ENCODE peak calls at places on chromosomes 6 and 20, in nine cellular contexts. One of them, this sample, is unnamed. For H3K4me1, the result is how much of the 10 kb centered on the place peaks cover.

GRCh38 chr6:118724211-118724610 is 72.8 kb upstream of the CEP85L start:
- DNase-seq in heart right ventricle: no peak
- DNase-seq in mammary epithelial cell: no peak
- DNase-seq in sigmoid colon: no peak
- DNase-seq in CD8-positive, alpha-beta memory T cell: no peak
- DNase-seq in Peyer's patch: no peak
- DNase-seq in transverse colon: no peak
- DNase-seq in IMR-90: peak
- DNase-seq in psoas muscle: no peak
- DNase-seq in this sample: no peak

GRCh38 chr6:76633259-76633658 is 560.8 kb upstream of the IMPG1 start:
- DNase-seq in heart right ventricle: no peak
- DNase-seq in mammary epithelial cell: no peak
- DNase-seq in sigmoid colon: no peak
- DNase-seq in CD8-positive, alpha-beta memory T cell: no peak
- DNase-seq in Peyer's patch: no peak
- DNase-seq in transverse colon: no peak
- DNase-seq in IMR-90: no peak
- DNase-seq in psoas muscle: no peak
- DNase-seq in this sample: no peak

GRCh38 chr20:10672579-10673127 is 1.1 kb downstream of the JAG1 start:
- DNase-seq in heart right ventricle: peak
- DNase-seq in mammary epithelial cell: peak
- DNase-seq in sigmoid colon: peak
- DNase-seq in CD8-positive, alpha-beta memory T cell: no peak
- DNase-seq in Peyer's patch: peak
- DNase-seq in transverse colon: peak
- DNase-seq in IMR-90: peak
- DNase-seq in psoas muscle: peak
- DNase-seq in this sample: no peak

GRCh38 chr6:49336514-49337131 is 126.4 kb downstream of the MMUT start:
- DNase-seq in heart right ventricle: no peak
- DNase-seq in mammary epithelial cell: peak
- DNase-seq in sigmoid colon: no peak
- DNase-seq in CD8-positive, alpha-beta memory T cell: no peak
- DNase-seq in Peyer's patch: no peak
- DNase-seq in transverse colon: peak
- DNase-seq in IMR-90: peak
- DNase-seq in psoas muscle: no peak
- DNase-seq in this sample: no peak

GRCh38 chr6:16540804-16541752 is 220.2 kb downstream of the ATXN1 start:
- DNase-seq in heart right ventricle: peak
- DNase-seq in mammary epithelial cell: no peak
- DNase-seq in sigmoid colon: peak
- DNase-seq in CD8-positive, alpha-beta memory T cell: no peak
- DNase-seq in Peyer's patch: no peak
- DNase-seq in transverse colon: peak
- DNase-seq in IMR-90: no peak
- DNase-seq in psoas muscle: peak
- DNase-seq in this sample: no peak

GRCh38 chr6:158642805-158643489 is 1.6 kb downstream of the DYNLT1 start:
- DNase-seq in heart right ventricle: no peak
- DNase-seq in mammary epithelial cell: peak
- DNase-seq in sigmoid colon: peak
- DNase-seq in CD8-positive, alpha-beta memory T cell: no peak
- DNase-seq in Peyer's patch: peak
- DNase-seq in transverse colon: no peak
- DNase-seq in IMR-90: peak
- DNase-seq in psoas muscle: no peak
- DNase-seq in this sample: no peak

GRCh38 chr6:35797837-35798526 is 859 bp upstream of the CLPS start:
- DNase-seq in heart right ventricle: no peak
- DNase-seq in mammary epithelial cell: no peak
- DNase-seq in sigmoid colon: no peak
- DNase-seq in CD8-positive, alpha-beta memory T cell: no peak
- DNase-seq in Peyer's patch: no peak
- DNase-seq in transverse colon: no peak
- DNase-seq in IMR-90: no peak
- DNase-seq in psoas muscle: no peak
- DNase-seq in this sample: no peak

GRCh38 chr6:3373597-3374203 is 83.2 kb downstream of the SLC22A23 start:
- DNase-seq in heart right ventricle: no peak
- DNase-seq in mammary epithelial cell: no peak
- DNase-seq in sigmoid colon: peak
- DNase-seq in CD8-positive, alpha-beta memory T cell: no peak
- DNase-seq in Peyer's patch: no peak
- DNase-seq in transverse colon: no peak
- DNase-seq in IMR-90: no peak
- DNase-seq in psoas muscle: no peak
- DNase-seq in this sample: no peak

GRCh38 chr20:1328680-1329330 is at the start of gene SDCBP2:
- DNase-seq in heart right ventricle: no peak
- DNase-seq in mammary epithelial cell: peak
- DNase-seq in sigmoid colon: peak
- DNase-seq in CD8-positive, alpha-beta memory T cell: no peak
- DNase-seq in Peyer's patch: peak
- DNase-seq in transverse colon: peak
- DNase-seq in IMR-90: no peak
- DNase-seq in psoas muscle: no peak
- DNase-seq in this sample: no peak

GRCh38 chr6:170371091-170371490 is 64.5 kb downstream of the FAM120B start:
- DNase-seq in heart right ventricle: no peak
- DNase-seq in mammary epithelial cell: no peak
- DNase-seq in sigmoid colon: no peak
- DNase-seq in CD8-positive, alpha-beta memory T cell: no peak
- DNase-seq in Peyer's patch: no peak
- DNase-seq in transverse colon: no peak
- DNase-seq in IMR-90: peak
- DNase-seq in psoas muscle: no peak
- DNase-seq in this sample: no peak

GRCh38 chr20:32437391-32438074 is 79.4 kb downstream of the ASXL1 start:
- DNase-seq in heart right ventricle: no peak
- DNase-seq in mammary epithelial cell: no peak
- DNase-seq in sigmoid colon: no peak
- DNase-seq in CD8-positive, alpha-beta memory T cell: no peak
- DNase-seq in Peyer's patch: no peak
- DNase-seq in transverse colon: no peak
- DNase-seq in IMR-90: no peak
- DNase-seq in psoas muscle: no peak
- DNase-seq in this sample: no peak

GRCh38 chr20:2149507-2149906 is 47.9 kb downstream of the STK35 start:
- DNase-seq in heart right ventricle: no peak
- DNase-seq in mammary epithelial cell: no peak
- DNase-seq in sigmoid colon: no peak
- DNase-seq in CD8-positive, alpha-beta memory T cell: no peak
- DNase-seq in Peyer's patch: no peak
- DNase-seq in transverse colon: no peak
- DNase-seq in IMR-90: peak
- DNase-seq in psoas muscle: no peak
- DNase-seq in this sample: no peak

GRCh38 chr6:4668271-4669179 is 107.7 kb upstream of the CDYL start:
- DNase-seq in heart right ventricle: no peak
- DNase-seq in mammary epithelial cell: peak
- DNase-seq in sigmoid colon: no peak
- DNase-seq in CD8-positive, alpha-beta memory T cell: no peak
- DNase-seq in Peyer's patch: no peak
- DNase-seq in transverse colon: no peak
- DNase-seq in IMR-90: peak
- DNase-seq in psoas muscle: no peak
- DNase-seq in this sample: no peak

GRCh38 chr6:87742106-87742505 is 40.1 kb upstream of the AKIRIN2 start:
- DNase-seq in heart right ventricle: no peak
- DNase-seq in mammary epithelial cell: no peak
- DNase-seq in sigmoid colon: no peak
- DNase-seq in CD8-positive, alpha-beta memory T cell: peak
- DNase-seq in Peyer's patch: peak
- DNase-seq in transverse colon: peak
- DNase-seq in IMR-90: no peak
- DNase-seq in psoas muscle: no peak
- DNase-seq in this sample: no peak

GRCh38 chr6:6798430-6798829 is 209.9 kb downstream of the LY86 start:
- DNase-seq in heart right ventricle: no peak
- DNase-seq in mammary epithelial cell: no peak
- DNase-seq in sigmoid colon: no peak
- DNase-seq in CD8-positive, alpha-beta memory T cell: no peak
- DNase-seq in Peyer's patch: no peak
- DNase-seq in transverse colon: no peak
- DNase-seq in IMR-90: no peak
- DNase-seq in psoas muscle: no peak
- DNase-seq in this sample: no peak

GRCh38 chr6:41846666-41847237 is 48.4 kb downstream of the USP49 start:
- DNase-seq in heart right ventricle: no peak
- DNase-seq in mammary epithelial cell: peak
- DNase-seq in sigmoid colon: peak
- DNase-seq in CD8-positive, alpha-beta memory T cell: peak
- DNase-seq in Peyer's patch: peak
- DNase-seq in transverse colon: peak
- DNase-seq in IMR-90: peak
- DNase-seq in psoas muscle: no peak
- DNase-seq in this sample: no peak

GRCh38 chr6:123550052-123550617 is 86.6 kb downstream of the TRDN start:
- DNase-seq in heart right ventricle: no peak
- DNase-seq in mammary epithelial cell: no peak
- DNase-seq in sigmoid colon: no peak
- DNase-seq in CD8-positive, alpha-beta memory T cell: no peak
- DNase-seq in Peyer's patch: no peak
- DNase-seq in transverse colon: no peak
- DNase-seq in IMR-90: no peak
- DNase-seq in psoas muscle: no peak
- DNase-seq in this sample: no peak

GRCh38 chr20:52684176-52684575 is 288.0 kb upstream of the TSHZ2 start:
- DNase-seq in heart right ventricle: no peak
- DNase-seq in mammary epithelial cell: no peak
- DNase-seq in sigmoid colon: no peak
- DNase-seq in CD8-positive, alpha-beta memory T cell: no peak
- DNase-seq in Peyer's patch: no peak
- DNase-seq in transverse colon: no peak
- DNase-seq in IMR-90: no peak
- DNase-seq in psoas muscle: no peak
- DNase-seq in this sample: no peak

GRCh38 chr6:100344761-100345160 is 120.0 kb downstream of the SIM1 start:
- DNase-seq in heart right ventricle: no peak
- DNase-seq in mammary epithelial cell: no peak
- DNase-seq in sigmoid colon: no peak
- DNase-seq in CD8-positive, alpha-beta memory T cell: no peak
- DNase-seq in Peyer's patch: no peak
- DNase-seq in transverse colon: no peak
- DNase-seq in IMR-90: peak
- DNase-seq in psoas muscle: no peak
- DNase-seq in this sample: no peak

GRCh38 chr6:100339574-100340255 is 125.0 kb downstream of the SIM1 start:
- DNase-seq in heart right ventricle: no peak
- DNase-seq in mammary epithelial cell: peak
- DNase-seq in sigmoid colon: no peak
- DNase-seq in CD8-positive, alpha-beta memory T cell: no peak
- DNase-seq in Peyer's patch: no peak
- DNase-seq in transverse colon: no peak
- DNase-seq in IMR-90: peak
- DNase-seq in psoas muscle: no peak
- DNase-seq in this sample: no peak

GRCh38 chr6:100343678-100344077 is 121.0 kb downstream of the SIM1 start:
- DNase-seq in heart right ventricle: no peak
- DNase-seq in mammary epithelial cell: no peak
- DNase-seq in sigmoid colon: no peak
- DNase-seq in CD8-positive, alpha-beta memory T cell: no peak
- DNase-seq in Peyer's patch: no peak
- DNase-seq in transverse colon: no peak
- DNase-seq in IMR-90: peak
- DNase-seq in psoas muscle: no peak
- DNase-seq in this sample: no peak

GRCh38 chr6:100344321-100344720 is 120.4 kb downstream of the SIM1 start:
- DNase-seq in heart right ventricle: no peak
- DNase-seq in mammary epithelial cell: no peak
- DNase-seq in sigmoid colon: no peak
- DNase-seq in CD8-positive, alpha-beta memory T cell: no peak
- DNase-seq in Peyer's patch: no peak
- DNase-seq in transverse colon: no peak
- DNase-seq in IMR-90: no peak
- DNase-seq in psoas muscle: no peak
- DNase-seq in this sample: no peak

GRCh38 chr6:100342830-100343229 is 121.9 kb downstream of the SIM1 start:
- DNase-seq in heart right ventricle: no peak
- DNase-seq in mammary epithelial cell: no peak
- DNase-seq in sigmoid colon: no peak
- DNase-seq in CD8-positive, alpha-beta memory T cell: no peak
- DNase-seq in Peyer's patch: no peak
- DNase-seq in transverse colon: no peak
- DNase-seq in IMR-90: peak
- DNase-seq in psoas muscle: no peak
- DNase-seq in this sample: no peak
- H3K4me1 ChIP-seq in heart right ventricle: under half
- H3K4me1 ChIP-seq in mammary epithelial cell: under half
- H3K4me1 ChIP-seq in sigmoid colon: under half
- H3K4me1 ChIP-seq in CD8-positive, alpha-beta memory T cell: under half
- H3K4me1 ChIP-seq in Peyer's patch: under half
- H3K4me1 ChIP-seq in transverse colon: under half
- H3K4me1 ChIP-seq in IMR-90: under half
- H3K4me1 ChIP-seq in psoas muscle: under half
- H3K4me1 ChIP-seq in this sample: under half

GRCh38 chr6:90722648-90723047 is 135.8 kb upstream of the MAP3K7 start:
- DNase-seq in heart right ventricle: no peak
- DNase-seq in mammary epithelial cell: no peak
- DNase-seq in sigmoid colon: no peak
- DNase-seq in CD8-positive, alpha-beta memory T cell: no peak
- DNase-seq in Peyer's patch: no peak
- DNase-seq in transverse colon: no peak
- DNase-seq in IMR-90: no peak
- DNase-seq in psoas muscle: no peak
- DNase-seq in this sample: no peak
- H3K27ac ChIP-seq in heart right ventricle: no peak
- H3K27ac ChIP-seq in mammary epithelial cell: no peak
- H3K27ac ChIP-seq in sigmoid colon: no peak
- H3K27ac ChIP-seq in CD8-positive, alpha-beta memory T cell: no peak
- H3K27ac ChIP-seq in Peyer's patch: no peak
- H3K27ac ChIP-seq in transverse colon: no peak
- H3K27ac ChIP-seq in IMR-90: no peak
- H3K27ac ChIP-seq in psoas muscle: no peak
- H3K27ac ChIP-seq in this sample: no peak

DNA sequence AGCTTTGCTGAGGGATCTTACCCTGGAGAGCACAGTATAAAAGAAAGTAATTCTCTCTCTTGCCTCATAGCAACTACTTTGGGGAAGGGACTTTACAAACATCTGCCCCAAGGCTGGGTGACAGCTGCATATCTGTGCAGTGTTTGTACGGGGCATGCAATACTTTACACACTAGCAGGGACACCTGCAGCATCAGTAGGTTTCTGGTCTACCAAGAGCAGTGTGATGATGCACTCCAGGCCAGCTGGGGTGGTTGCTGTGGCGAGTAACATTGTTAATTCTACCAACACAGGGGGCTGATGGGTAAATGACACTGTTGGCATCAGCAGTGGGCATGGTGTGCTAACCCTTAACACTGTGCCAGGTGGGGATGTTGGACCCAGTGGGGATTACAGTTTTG is 48.0 kb downstream of the ADTRP start:
- DNase-seq in heart right ventricle: no peak
- DNase-seq in mammary epithelial cell: no peak
- DNase-seq in sigmoid colon: no peak
- DNase-seq in CD8-positive, alpha-beta memory T cell: no peak
- DNase-seq in Peyer's patch: no peak
- DNase-seq in transverse colon: peak
- DNase-seq in IMR-90: no peak
- DNase-seq in psoas muscle: no peak
- DNase-seq in this sample: no peak
- H3K4me1 ChIP-seq in heart right ventricle: under half
- H3K4me1 ChIP-seq in mammary epithelial cell: under half
- H3K4me1 ChIP-seq in sigmoid colon: under half
- H3K4me1 ChIP-seq in CD8-positive, alpha-beta memory T cell: half or more
- H3K4me1 ChIP-seq in Peyer's patch: under half
- H3K4me1 ChIP-seq in transverse colon: under half
- H3K4me1 ChIP-seq in IMR-90: under half
- H3K4me1 ChIP-seq in psoas muscle: under half
- H3K4me1 ChIP-seq in this sample: under half

GRCh38 chr20:9220874-9221547 is 152.1 kb downstream of the PLCB4 start:
- DNase-seq in heart right ventricle: no peak
- DNase-seq in mammary epithelial cell: no peak
- DNase-seq in sigmoid colon: no peak
- DNase-seq in CD8-positive, alpha-beta memory T cell: no peak
- DNase-seq in Peyer's patch: no peak
- DNase-seq in transverse colon: no peak
- DNase-seq in IMR-90: peak
- DNase-seq in psoas muscle: no peak
- DNase-seq in this sample: no peak
- H3K27ac ChIP-seq in heart right ventricle: no peak
- H3K27ac ChIP-seq in mammary epithelial cell: no peak
- H3K27ac ChIP-seq in sigmoid colon: no peak
- H3K27ac ChIP-seq in CD8-positive, alpha-beta memory T cell: no peak
- H3K27ac ChIP-seq in Peyer's patch: no peak
- H3K27ac ChIP-seq in transverse colon: no peak
- H3K27ac ChIP-seq in IMR-90: no peak
- H3K27ac ChIP-seq in psoas muscle: no peak
- H3K27ac ChIP-seq in this sample: no peak